ENCODE peak calls at places on chromosomes 11 and 22, in eight cellular contexts. D is body of pancreas; A is HEK293T; X is activated naive CD8-positive, alpha-beta T cell treated with anti-CD3 and anti-CD28 coated beads, Interleukin-2, amount 50 U/mL, for 16 hours; W is memory B cell; T is small intestine; M is AG08395; F is HuH-7. L is an unnamed sample.

GRCh38 chr22:19998991-19999820 is 17.4 kb downstream of the ARVCF start:
- DNase-seq in X (no peak), T (no peak), M (no peak), D (no peak), W (no peak), F (no peak), A (no peak), L (no peak)

GRCh38 chr11:17505146-17505545 is 28.5 kb upstream of the ABCC8 start:
- DNase-seq in F (no peak), M (no peak), X (no peak), W (no peak), A (no peak), T (no peak), D (no peak), L (no peak)

GRCh38 chr11:96061730-96062524 is 138.0 kb upstream of the MTMR2 start:
- DNase-seq in F (no peak), W (no peak), T (no peak), A (no peak), M (no peak), X (no peak), D (no peak), L (no peak)

GRCh38 chr11:15006139-15006759 is 34.1 kb upstream of the CALCA start:
- DNase-seq in F (peak), A (peak), W (peak), T (peak), M (peak), X (no peak), D (no peak), L (peak)

GRCh38 chr11:44268073-44268806 is 41.7 kb downstream of the ALX4 start:
- DNase-seq in M (no peak), X (no peak), F (no peak), D (no peak), T (no peak), A (no peak), W (no peak), L (no peak)

GRCh38 chr11:47791774-47792173 is 24.6 kb upstream of the FNBP4 start:
- DNase-seq in T (no peak), M (no peak), W (no peak), D (no peak), A (no peak), X (no peak), F (no peak), L (no peak)

GRCh38 chr11:28713850-28714249 is 605.7 kb downstream of the METTL15 start:
- DNase-seq in F (no peak), X (no peak), A (no peak), T (no peak), D (no peak), M (no peak), W (no peak), L (no peak)

GRCh38 chr11:15770798-15771414 is 585.4 kb downstream of the SOX6 start:
- DNase-seq in T (peak), F (peak), A (peak), X (no peak), D (peak), W (no peak), M (peak), L (no peak)

GRCh38 chr22:22914726-22915669 is 27.4 kb downstream of the IGLL5 start:
- DNase-seq in A (no peak), X (no peak), D (no peak), T (no peak), W (no peak), M (no peak), F (no peak), L (no peak)

GRCh38 chr22:38167988-38168407 is 13.6 kb downstream of the PLA2G6 start:
- DNase-seq in F (no peak), M (no peak), A (no peak), W (no peak), X (no peak), T (no peak), D (no peak), L (no peak)

GRCh38 chr11:96265236-96265737 is 77.7 kb downstream of the MAML2 start:
- DNase-seq in M (no peak), X (no peak), D (no peak), A (no peak), F (no peak), T (no peak), W (no peak), L (no peak)

GRCh38 chr11:96424693-96425092 is 34.9 kb downstream of the JRKL start:
- DNase-seq in A (no peak), D (no peak), W (no peak), X (no peak), T (no peak), M (peak), F (no peak), L (no peak)

GRCh38 chr22:44589831-44590230 is 91.8 kb upstream of the RTL6 start:
- DNase-seq in T (no peak), W (no peak), M (no peak), A (no peak), D (no peak), X (no peak), F (no peak), L (no peak)

GRCh38 chr11:60657880-60658279 is 41.5 kb upstream of the MS4A8 start:
- DNase-seq in D (peak), F (no peak), A (no peak), W (no peak), T (peak), X (no peak), M (no peak), L (no peak)

GRCh38 chr11:92482502-92482901 is 257.9 kb downstream of the FAT3 start:
- DNase-seq in M (no peak), A (no peak), T (no peak), X (no peak), D (no peak), F (no peak), W (no peak), L (no peak)

GRCh38 chr11:47768090-47768620 is 1.0 kb upstream of the FNBP4 start:
- DNase-seq in M (peak), F (peak), D (peak), A (peak), W (no peak), T (peak), X (no peak), L (no peak)

GRCh38 chr11:35514481-35514880 is 10.9 kb downstream of the PAMR1 start:
- DNase-seq in M (no peak), W (no peak), A (no peak), X (no peak), T (no peak), D (no peak), F (no peak), L (no peak)

GRCh38 chr22:23823331-23823791 is 15.4 kb downstream of the DERL3 start:
- DNase-seq in W (no peak), M (no peak), T (no peak), D (no peak), F (no peak), X (no peak), A (no peak), L (no peak)

GRCh38 chr11:116492600-116492999 is 280.2 kb downstream of the BUD13 start:
- DNase-seq in W (no peak), F (no peak), X (no peak), A (no peak), T (no peak), D (no peak), M (no peak), L (no peak)

GRCh38 chr11:119832536-119832935 is 103.5 kb upstream of the NECTIN1 start:
- DNase-seq in D (peak), T (peak), M (peak), A (no peak), X (no peak), W (no peak), F (peak), L (no peak)

GRCh38 chr11:123707606-123708205 is 33.8 kb downstream of the ZNF202 start:
- DNase-seq in F (peak), W (peak), X (peak), D (peak), A (peak), M (peak), T (peak), L (peak)

GRCh38 chr22:36385491-36386350 is 2.0 kb downstream of the MYH9 start:
- DNase-seq in M (peak), W (no peak), F (no peak), T (peak), X (no peak), D (peak), A (no peak), L (no peak)

GRCh38 chr11:79087238-79087956 is 353.4 kb downstream of the TENM4 start:
- DNase-seq in M (peak), D (peak), W (no peak), X (no peak), T (no peak), F (no peak), A (no peak), L (no peak)

GRCh38 chr11:2294340-2295290 is 7.1 kb downstream of the C11orf21 start:
- DNase-seq in A (no peak), W (no peak), D (no peak), X (no peak), M (no peak), F (no peak), T (no peak), L (no peak)

GRCh38 chr11:10701982-10702381 is 8.4 kb upstream of the IRAG1 start:
- DNase-seq in F (no peak), X (no peak), W (no peak), M (peak), D (no peak), T (no peak), A (no peak), L (no peak)

GRCh38 chr22:50530857-50531545 is 1.2 kb upstream of the TYMP start:
- DNase-seq in M (peak), T (peak), A (no peak), X (peak), W (peak), F (no peak), D (peak), L (no peak)

GRCh38 chr11:102528618-102529017 is 1.9 kb downstream of the MMP7 start:
- DNase-seq in X (no peak), T (no peak), F (no peak), D (no peak), W (no peak), A (no peak), M (no peak), L (no peak)

GRCh38 chr22:30294830-30295229 is 5.5 kb upstream of the CASTOR1 start:
- DNase-seq in D (no peak), A (no peak), W (no peak), M (no peak), F (no peak), T (no peak), X (no peak), L (no peak)

GRCh38 chr22:19960491-19961200 is 19.0 kb upstream of the TXNRD2 start:
- DNase-seq in M (no peak), F (no peak), D (no peak), X (no peak), A (no peak), W (no peak), T (no peak), L (no peak)

GRCh38 chr11:106794058-106794457 is 224.2 kb downstream of the GUCY1A2 start:
- DNase-seq in T (no peak), A (no peak), D (no peak), F (no peak), M (no peak), W (no peak), X (no peak), L (no peak)

GRCh38 chr22:24420072-24420976 is 7.1 kb upstream of the ADORA2A start:
- DNase-seq in F (no peak), D (no peak), T (no peak), A (no peak), M (no peak), X (no peak), W (no peak), L (no peak)

GRCh38 chr22:45923212-45923611 is 53.8 kb downstream of the WNT7B start:
- DNase-seq in T (no peak), A (no peak), X (no peak), F (no peak), W (no peak), D (no peak), M (no peak), L (no peak)